ENCODE peak calls at places on chromosomes 1 and 21, in eight cellular contexts. H is fibroblast of lung, K is endothelial cell of umbilical vein, C is neuronal stem cell, B is PC-3, F is hepatocyte, U is IMR-90, P is OCI-LY7. W is an unnamed sample.

GRCh38 chr1:155207578-155208405 is at the start of gene THBS3:
- DNase-seq in P (no peak), C (peak; percentile 77), K (peak; percentile 23), F (peak; percentile 64), H (peak; percentile 28), B (peak; percentile 19), U (peak; percentile 12), W (peak; percentile 56)

GRCh38 chr1:168100315-168101002 is 36.3 kb downstream of the GPR161 start:
- DNase-seq in H (no peak), F (no peak), B (no peak), K (no peak), C (no peak), U (no peak), P (no peak), W (no peak)

GRCh38 chr1:44693159-44693558 is 18.6 kb downstream of the ARMH1 start:
- DNase-seq in F (no peak), H (no peak), C (no peak), B (peak; percentile 26), K (no peak), U (no peak), P (no peak), W (no peak)

GRCh38 chr1:199945591-199945990 is 81.9 kb upstream of the NR5A2 start:
- DNase-seq in P (no peak), C (no peak), K (no peak), B (no peak), U (no peak), H (no peak), F (no peak), W (no peak)

GRCh38 chr1:154794608-154795007 is 75.5 kb downstream of the KCNN3 start:
- DNase-seq in U (no peak), K (no peak), B (no peak), H (no peak), P (no peak), C (no peak), F (no peak), W (no peak)

GRCh38 chr1:165954940-165955339 is 127.5 kb downstream of the UCK2 start:
- DNase-seq in C (no peak), P (no peak), H (peak; percentile 50), F (no peak), U (peak; percentile 69), B (no peak), K (no peak), W (no peak)

GRCh38 chr1:54582566-54583306 is 34.7 kb downstream of the ACOT11 start:
- DNase-seq in C (peak; percentile 36), B (no peak), K (no peak), P (no peak), U (no peak), H (no peak), F (no peak), W (no peak)

GRCh38 chr1:69058454-69058853 is 509.3 kb upstream of the LRRC7 start:
- DNase-seq in C (no peak), U (no peak), P (no peak), B (no peak), H (no peak), F (no peak), K (no peak), W (no peak)

GRCh38 chr1:168834225-168834872 is 105.3 kb upstream of the DPT start:
- DNase-seq in U (no peak), B (no peak), H (no peak), P (no peak), F (peak; percentile 60), K (no peak), C (no peak), W (peak; percentile 6)

GRCh38 chr1:53574621-53575020 is 115.4 kb downstream of the DMRTB1 start:
- DNase-seq in K (no peak), C (no peak), P (no peak), F (no peak), H (no peak), B (no peak), U (no peak), W (no peak)

GRCh38 chr1:115543247-115543646 is 98.5 kb upstream of the VANGL1 start:
- DNase-seq in U (no peak), C (no peak), K (no peak), B (no peak), P (no peak), F (no peak), H (no peak), W (no peak)

GRCh38 chr21:29075706-29076447 is 2.4 kb upstream of the CCT8 start:
- DNase-seq in C (no peak), B (peak; percentile 93), H (no peak), K (no peak), F (no peak), P (no peak), U (peak; percentile 35), W (peak; percentile 65)

GRCh38 chr1:175072131-175072941 is 4.7 kb downstream of the TNN start:
- DNase-seq in B (peak; percentile 25), F (peak; percentile 73), C (no peak), U (peak; percentile 74), K (peak; percentile 41), H (peak; percentile 52), P (no peak), W (no peak)

GRCh38 chr1:107820797-107821196 is 144.2 kb downstream of the VAV3 start:
- DNase-seq in P (no peak), H (no peak), B (peak; percentile 68), F (no peak), K (peak; percentile 29), U (no peak), C (no peak), W (no peak)

GRCh38 chr1:203127672-203128611 is at the start of gene ADORA1:
- DNase-seq in B (peak; percentile 38), U (peak; percentile 41), K (no peak), F (peak; percentile 89), H (peak; percentile 31), P (no peak), C (peak; percentile 57), W (no peak)

GRCh38 chr21:40841524-40842196 is 5.3 kb downstream of the DSCAM start:
- DNase-seq in H (no peak), F (peak; percentile 86), C (peak; percentile 44), K (no peak), U (no peak), P (no peak), B (peak; percentile 57), W (no peak)

GRCh38 chr1:205669341-205670142 is 10.8 kb downstream of the SLC45A3 start:
- DNase-seq in H (no peak), P (no peak), C (no peak), K (peak; percentile 31), B (no peak), F (no peak), U (no peak), W (no peak)

GRCh38 chr1:151942882-151943281 is 33.6 kb upstream of the THEM4 start:
- DNase-seq in U (no peak), K (no peak), F (no peak), C (no peak), B (no peak), H (no peak), P (no peak), W (no peak)
- H3K4me1 ChIP-seq in U (peaks cover 6% of the 10 kb centered on the region), K (peaks cover 19% of the 10 kb centered on the region), F (peaks cover 37% of the 10 kb centered on the region), C (no peaks in the 10 kb centered on the region), B (peaks cover 54% of the 10 kb centered on the region), H (peaks cover 28% of the 10 kb centered on the region), P (no peaks in the 10 kb centered on the region), W (peaks cover 58% of the 10 kb centered on the region)

GRCh38 chr1:177872563-177872900 is 97.3 kb downstream of the SEC16B start:
- DNase-seq in H (no peak), B (no peak), C (no peak), U (no peak), F (peak; percentile 13), K (no peak), P (no peak), W (no peak)

GRCh38 chr1:177877086-177877485 is 92.8 kb downstream of the SEC16B start:
- DNase-seq in B (no peak), F (no peak), K (no peak), U (no peak), H (no peak), C (no peak), P (no peak), W (no peak)

GRCh38 chr1:177871633-177872562 is 98.0 kb downstream of the SEC16B start:
- DNase-seq in H (no peak), C (no peak), F (peak; percentile 9), P (peak; percentile 7), U (no peak), B (no peak), K (no peak), W (no peak)

GRCh38 chr1:177869586-177869985 is 100.3 kb downstream of the SEC16B start:
- DNase-seq in F (no peak), H (no peak), C (no peak), B (no peak), U (no peak), P (no peak), K (no peak), W (no peak)

GRCh38 chr1:177873238-177873637 is 96.6 kb downstream of the SEC16B start:
- DNase-seq in U (peak; percentile 94), B (peak; percentile 31), F (peak; percentile 66), H (peak; percentile 92), K (peak; percentile 39), C (no peak), P (no peak), W (no peak)
- H2AFZ ChIP-seq in U (peak overlapping the region; percentile 65), B (no peak overlapping the region), F (no peak overlapping the region), H (no peak overlapping the region), K (no peak overlapping the region), C (no peak overlapping the region), P (no peak overlapping the region), W (no peak overlapping the region)

GRCh38 chr1:190511554-190511953 is 33.9 kb upstream of the BRINP3 start:
- DNase-seq in F (no peak), U (no peak), K (no peak), C (no peak), P (no peak), B (no peak), H (no peak), W (no peak)
- H3K4me1 ChIP-seq in F (no peaks in the 10 kb centered on the region), U (no peaks in the 10 kb centered on the region), K (no peaks in the 10 kb centered on the region), C (no peaks in the 10 kb centered on the region), P (no peaks in the 10 kb centered on the region), B (no peaks in the 10 kb centered on the region), H (no peaks in the 10 kb centered on the region), W (no peaks in the 10 kb centered on the region)

GRCh38 chr1:245965398-245965797 is 541.7 kb downstream of the SMYD3 start:
- DNase-seq in H (no peak), F (no peak), C (no peak), P (no peak), U (no peak), B (peak; percentile 14), K (no peak), W (no peak)

GRCh38 chr1:245963649-245964048 is 543.4 kb downstream of the SMYD3 start:
- DNase-seq in H (no peak), F (no peak), P (no peak), C (no peak), B (no peak), K (no peak), U (no peak), W (no peak)

GRCh38 chr1:245972476-245972875 is 534.6 kb downstream of the SMYD3 start:
- DNase-seq in P (no peak), H (no peak), B (no peak), C (no peak), U (no peak), K (no peak), F (no peak), W (no peak)

GRCh38 chr1:245971711-245972085 is 535.4 kb downstream of the SMYD3 start:
- DNase-seq in P (no peak), C (no peak), U (peak; percentile 54), B (no peak), F (no peak), K (no peak), H (no peak), W (no peak)

DNA sequence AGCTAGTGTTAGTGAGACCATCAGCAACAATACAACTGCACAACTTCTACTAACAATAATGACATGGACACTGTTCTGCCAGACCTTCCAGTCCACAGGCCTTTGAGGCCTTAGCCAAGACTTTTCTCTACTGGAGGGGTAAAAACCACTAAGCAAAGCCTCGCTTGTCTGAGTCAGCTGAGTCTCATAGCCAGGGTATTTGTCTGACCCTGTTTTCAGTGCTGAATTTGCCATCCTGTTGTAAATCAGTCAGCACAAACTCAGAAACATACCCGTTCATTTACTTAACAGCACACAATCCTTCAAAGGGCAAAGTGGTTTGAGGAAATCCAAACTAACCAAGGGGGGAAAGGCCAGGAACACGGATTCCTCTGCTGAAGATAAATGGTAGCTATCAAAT is 537.8 kb downstream of the SMYD3 start:
- DNase-seq in U (peak; percentile 93), H (peak; percentile 86), C (no peak), B (peak; percentile 87), F (peak; percentile 54), P (no peak), K (peak; percentile 92), W (no peak)
- H2AFZ ChIP-seq in U (no peak overlapping the region), H (no peak overlapping the region), C (no peak overlapping the region), B (no peak overlapping the region), F (no peak overlapping the region), P (no peak overlapping the region), K (no peak overlapping the region), W (no peak overlapping the region)